ENCODE peak calls at places on chromosomes 4 and X, in six cellular contexts. N is tibial nerve, B is cardiac muscle cell, X is PC-9, C is spleen, A is stomach. F is an unnamed sample. For H3K27me3 and H3K9me3, the result is how much of the 10 kb centered on the place peaks cover.

GRCh38 chr4:9891740-9892139 is 110.3 kb downstream of the DRD5 start:
- DNase-seq in N (no peak), B (no peak), X (no peak), C (no peak), A (no peak), F (no peak)

GRCh38 chr4:87555751-87556619 is 26.8 kb upstream of the SPARCL1 start:
- DNase-seq in N (no peak), B (no peak), X (no peak), C (no peak), A (no peak), F (no peak)

GRCh38 chrX:144709841-144710240 is 537.5 kb upstream of the SPANXN1 start:
- DNase-seq in N (no peak), B (no peak), X (no peak), C (no peak), A (no peak), F (no peak)

GRCh38 chr4:129926936-129927335 is 831.0 kb downstream of the C4orf33 start:
- DNase-seq in N (no peak), B (no peak), X (no peak), C (no peak), A (no peak), F (peak)

GRCh38 chr4:76597423-76597979 is 162.5 kb downstream of the SHROOM3 start:
- DNase-seq in N (no peak), B (no peak), X (no peak), C (no peak), A (no peak), F (peak)

GRCh38 chr4:151276787-151277557 is at the start of gene PRSS48:
- DNase-seq in N (peak), B (peak), X (peak), C (no peak), A (peak), F (peak)

GRCh38 chrX:153379971-153380581 is 21.1 kb downstream of the PNMA6E start:
- DNase-seq in N (no peak), B (peak), X (no peak), C (no peak), A (no peak), F (no peak)

GRCh38 chr4:82704156-82704555 is 94.4 kb downstream of the SCD5 start:
- DNase-seq in N (no peak), B (no peak), X (no peak), C (no peak), A (no peak), F (no peak)

GRCh38 chr4:41095973-41096372 is 118.4 kb downstream of the APBB2 start:
- DNase-seq in N (no peak), B (no peak), X (no peak), C (no peak), A (no peak), F (no peak)

GRCh38 chr4:152258804-152259708 is 276.8 kb downstream of the FBXW7 start:
- DNase-seq in N (no peak), B (no peak), X (no peak), C (no peak), A (no peak), F (no peak)

GRCh38 chrX:49137492-49137891 is 14.0 kb upstream of the GPKOW start:
- DNase-seq in N (no peak), B (no peak), X (no peak), C (no peak), A (no peak), F (no peak)

GRCh38 chrX:141278306-141278705 is 36.0 kb upstream of the SPANXC start:
- DNase-seq in N (no peak), B (peak), X (peak), C (no peak), A (no peak), F (no peak)

GRCh38 chr4:7417639-7418038 is 17.1 kb downstream of the PSAPL1 start:
- DNase-seq in N (no peak), B (no peak), X (no peak), C (peak), A (peak), F (no peak)

GRCh38 chrX:77451041-77451440 is 3.9 kb downstream of the FGF16 start:
- DNase-seq in N (no peak), B (no peak), X (no peak), C (no peak), A (no peak), F (no peak)

DNA sequence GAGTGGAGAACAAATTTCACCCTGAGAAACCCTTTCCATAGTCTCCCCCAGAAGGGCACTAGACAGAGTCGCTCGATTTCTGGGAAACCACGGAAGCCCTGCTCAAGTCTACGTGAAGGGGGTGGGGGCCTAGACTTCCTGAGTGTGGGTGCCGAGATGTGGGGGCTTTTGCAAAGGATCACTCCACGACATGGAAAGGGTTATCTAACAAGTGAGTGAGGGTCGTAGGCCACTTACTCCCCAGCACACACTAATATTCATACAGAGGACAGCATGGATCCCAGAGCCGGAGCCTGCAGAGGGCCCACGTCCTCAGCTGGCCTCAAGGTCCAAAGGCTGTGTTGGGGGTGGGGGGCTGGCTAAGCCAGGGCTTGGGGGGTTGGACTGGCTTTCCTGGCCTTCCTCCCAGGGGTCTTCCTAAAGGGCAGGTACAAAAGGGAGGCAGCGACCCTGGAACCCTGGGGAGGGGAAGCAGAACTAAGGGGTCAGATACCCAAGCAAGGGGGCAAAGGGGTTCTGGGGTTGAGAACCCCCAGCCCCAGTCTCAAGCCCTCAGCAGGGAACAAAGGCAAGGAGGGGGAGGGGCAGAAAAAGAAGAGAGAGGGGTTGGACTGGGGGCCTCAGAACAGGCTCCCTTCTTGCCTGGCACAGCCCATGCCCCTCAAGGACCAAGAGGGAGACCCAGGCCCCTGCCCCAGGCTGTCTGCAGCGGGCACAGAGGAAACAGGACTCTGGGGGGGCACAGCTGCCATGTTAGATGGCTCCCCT is 1.6 kb downstream of the HMX1 start:
- DNase-seq in N (no peak), B (no peak), X (no peak), C (no peak), A (no peak), F (no peak)
- H3K27me3 ChIP-seq in N (half or more), B (half or more), X (under half), C (half or more), A (half or more), F (under half)

GRCh38 chr4:1407657-1408333 is 1.6 kb upstream of the NKX1-1 start:
- DNase-seq in N (no peak), B (no peak), X (no peak), C (no peak), A (no peak), F (no peak)
- H3K9me3 ChIP-seq in N (under half), B (under half), X (under half), C (under half), A (under half), F (under half)

DNA sequence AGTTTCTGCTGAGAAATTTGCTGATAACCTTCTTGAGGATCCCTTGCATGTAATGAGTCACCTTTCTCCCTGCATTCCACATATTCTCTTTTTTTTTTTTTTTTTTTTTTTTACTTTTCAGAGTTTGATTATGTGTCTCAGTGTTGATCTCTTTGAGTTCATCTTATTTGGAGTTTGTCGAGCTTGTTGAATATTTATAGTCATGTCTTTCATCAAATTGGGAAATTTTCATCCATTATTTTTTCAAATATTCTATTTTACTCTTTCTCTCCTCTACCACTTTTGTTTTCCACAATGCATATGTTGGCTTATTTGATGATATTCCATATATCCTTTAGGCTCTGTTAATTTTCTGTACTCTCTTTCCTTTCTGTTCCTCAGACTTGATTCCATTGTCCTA is 136.1 kb downstream of the MAD2L1 start:
- DNase-seq in N (no peak), B (no peak), X (no peak), C (no peak), A (no peak), F (no peak)
- H3K4me3 ChIP-seq in N (no peak), B (no peak), X (no peak), C (no peak), A (no peak), F (no peak)

GRCh38 chrX:69503228-69503834 is 795 bp upstream of the NALF2 start:
- DNase-seq in N (no peak), B (no peak), X (no peak), C (no peak), A (no peak), F (no peak)

GRCh38 chrX:69505772-69506616 is 1.9 kb downstream of the NALF2 start:
- DNase-seq in N (no peak), B (no peak), X (no peak), C (no peak), A (no peak), F (no peak)

GRCh38 chrX:69504626-69505612 is 793 bp downstream of the NALF2 start:
- DNase-seq in N (no peak), B (peak), X (no peak), C (no peak), A (no peak), F (no peak)

GRCh38 chrX:69501433-69501832 is 2.7 kb upstream of the NALF2 start:
- DNase-seq in N (no peak), B (peak), X (no peak), C (no peak), A (peak), F (peak)

GRCh38 chrX:69503835-69504625 is at the start of gene NALF2:
- DNase-seq in N (peak), B (peak), X (no peak), C (no peak), A (peak), F (peak)
- H3K27me3 ChIP-seq in N (under half), B (under half), X (under half), C (under half), A (under half), F (under half)

DNA sequence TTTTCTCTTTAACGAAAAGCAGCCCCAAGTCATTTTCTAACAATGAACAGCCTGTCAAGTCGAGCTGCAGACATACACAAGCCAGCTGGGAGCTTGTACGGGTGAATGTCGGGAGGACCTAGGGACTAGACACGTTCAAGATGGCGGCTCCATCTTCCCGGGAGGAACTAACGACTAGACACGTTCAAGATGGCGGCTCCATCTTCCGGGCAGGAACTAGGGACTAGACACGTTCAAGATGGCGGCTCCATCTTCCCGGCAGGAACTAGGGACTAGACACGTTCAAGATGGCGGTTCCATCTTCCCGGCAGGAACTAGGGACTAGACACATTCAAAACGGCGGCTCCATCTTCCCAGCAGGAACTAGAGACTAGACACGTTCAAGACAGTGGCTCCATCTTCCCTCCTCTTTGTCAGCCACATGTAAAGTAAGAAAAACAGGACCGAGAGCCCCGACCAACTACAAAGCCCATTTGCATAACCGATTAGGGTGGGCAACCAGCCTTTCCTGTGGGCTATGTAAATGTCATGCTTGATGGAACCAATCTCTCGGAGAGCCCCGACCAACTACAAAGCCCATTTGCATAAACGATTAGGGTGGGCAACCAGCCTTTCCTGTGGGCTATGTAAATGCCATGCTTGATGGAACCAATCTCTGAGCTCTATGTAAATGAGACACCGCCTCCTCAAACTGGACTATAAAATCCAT is 175.5 kb downstream of the DHRSX start:
- DNase-seq in N (no peak), B (no peak), X (no peak), C (peak), A (peak), F (peak)
- H3K9me3 ChIP-seq in N (under half), B (under half), X (under half), C (under half), A (under half), F (under half)